ENCODE peak calls at places on chromosomes 1 and 21, in six cellular contexts. E is lung, R is adrenal gland, A is body of pancreas, V is foreskin fibroblast, U is HL-60. K is an unnamed sample.
A peak's percentile ranks its signal among the peaks of the same experiment; 100 is the strongest.

GRCh38 chr1:245771521-245772281 is 616.9 kb downstream of the KIF26B start:
- DNase-seq in E (no peak), R (peak; percentile 36), A (no peak), V (peak; percentile 95), U (no peak), K (no peak)

GRCh38 chr21:45855248-45855801 is 126.2 kb upstream of the COL6A1 start:
- DNase-seq in E (no peak), R (no peak), A (no peak), V (no peak), U (no peak), K (no peak)

GRCh38 chr1:23168462-23169218 is at the start of gene LUZP1:
- DNase-seq in E (peak; percentile 91), R (peak; percentile 89), A (peak; percentile 88), V (peak; percentile 94), U (peak; percentile 75), K (peak; percentile 97)

GRCh38 chr1:53145619-53145941 is 3.1 kb upstream of the SLC1A7 start:
- DNase-seq in E (no peak), R (no peak), A (no peak), V (no peak), U (no peak), K (no peak)

GRCh38 chr1:5758000-5758858 is 234.0 kb downstream of the NPHP4 start:
- DNase-seq in E (no peak), R (no peak), A (no peak), V (no peak), U (no peak), K (no peak)

GRCh38 chr1:214076004-214076320 is 88.2 kb downstream of the PROX1 start:
- DNase-seq in E (no peak), R (no peak), A (no peak), V (no peak), U (no peak), K (no peak)

GRCh38 chr1:4307468-4307845 is 347.0 kb upstream of the AJAP1 start:
- DNase-seq in E (no peak), R (no peak), A (no peak), V (no peak), U (no peak), K (no peak)

GRCh38 chr1:205456868-205457724 is 1.3 kb upstream of the BLACAT1 start:
- DNase-seq in E (no peak), R (no peak), A (no peak), V (no peak), U (no peak), K (no peak)

GRCh38 chr1:167489581-167490340 is 28.6 kb downstream of the CD247 start:
- DNase-seq in E (no peak), R (no peak), A (no peak), V (no peak), U (no peak), K (no peak)

GRCh38 chr1:24490101-24490781 is 12.4 kb upstream of the RCAN3 start:
- DNase-seq in E (no peak), R (no peak), A (no peak), V (no peak), U (no peak), K (no peak)

GRCh38 chr1:3349161-3349967 is 105.1 kb upstream of the ARHGEF16 start:
- DNase-seq in E (no peak), R (no peak), A (no peak), V (no peak), U (no peak), K (no peak)

GRCh38 chr21:46424621-46425020 is 34.1 kb upstream of the DIP2A start:
- DNase-seq in E (no peak), R (no peak), A (no peak), V (no peak), U (no peak), K (no peak)

GRCh38 chr21:44865561-44866280 is 7.8 kb downstream of the PTTG1IP start:
- DNase-seq in E (no peak), R (no peak), A (no peak), V (no peak), U (peak; percentile 82), K (no peak)

GRCh38 chr1:15110867-15111230 is 42.7 kb upstream of the TMEM51 start:
- DNase-seq in E (no peak), R (no peak), A (no peak), V (no peak), U (no peak), K (no peak)

GRCh38 chr1:175857756-175858155 is 114.4 kb upstream of the TNR start:
- DNase-seq in E (no peak), R (no peak), A (no peak), V (no peak), U (no peak), K (no peak)

GRCh38 chr1:56237491-56238064 is 341.8 kb downstream of the PLPP3 start:
- DNase-seq in E (no peak), R (no peak), A (no peak), V (no peak), U (no peak), K (no peak)

GRCh38 chr1:229268505-229268904 is 2.4 kb upstream of the RAB4A start:
- DNase-seq in E (no peak), R (no peak), A (no peak), V (no peak), U (no peak), K (no peak)

GRCh38 chr1:218658294-218658693 is 313.2 kb downstream of the TGFB2 start:
- DNase-seq in E (no peak), R (no peak), A (no peak), V (no peak), U (no peak), K (no peak)

GRCh38 chr1:169595764-169596711 is 9.8 kb upstream of the F5 start:
- DNase-seq in E (no peak), R (no peak), A (no peak), V (peak; percentile 44), U (no peak), K (peak; percentile 14)

GRCh38 chr21:36210779-36211659 is 54.4 kb downstream of the DOP1B start:
- DNase-seq in E (no peak), R (no peak), A (no peak), V (no peak), U (no peak), K (no peak)

GRCh38 chr1:41883507-41883906 is 35.2 kb downstream of the HIVEP3 start:
- DNase-seq in E (no peak), R (no peak), A (no peak), V (no peak), U (no peak), K (no peak)

GRCh38 chr1:217703326-217703725 is 72.2 kb downstream of the SPATA17 start:
- DNase-seq in E (no peak), R (no peak), A (no peak), V (no peak), U (no peak), K (no peak)

DNA sequence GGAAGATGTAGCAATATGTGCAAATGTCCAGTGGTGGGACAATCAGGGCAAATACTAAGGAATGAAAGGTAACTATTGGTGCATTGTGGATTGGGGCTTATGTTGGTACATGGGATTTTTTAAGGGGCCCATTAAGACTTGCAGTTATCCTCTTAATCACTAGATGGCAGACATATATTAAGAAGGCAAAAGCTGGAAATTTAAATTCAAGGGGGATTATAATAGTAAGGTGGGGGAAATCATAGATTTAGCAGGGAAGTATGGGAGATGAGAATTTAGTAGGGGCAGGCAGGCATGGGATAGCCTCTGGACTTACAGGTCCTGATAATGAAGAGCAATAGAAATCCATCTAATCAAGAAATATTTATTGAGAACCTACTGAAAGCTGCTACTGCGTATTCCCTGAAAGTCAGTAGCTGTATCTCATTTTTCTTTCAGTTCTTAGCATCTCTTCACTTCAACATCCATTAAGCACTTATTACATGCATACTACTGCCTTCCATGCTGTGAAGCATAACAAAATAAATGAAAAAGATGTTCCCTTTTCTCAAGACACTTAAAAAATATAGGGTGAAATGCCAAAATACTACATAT is 251.8 kb downstream of the CRB1 start:
- DNase-seq in E (no peak), R (no peak), A (no peak), V (peak; percentile 26), U (no peak), K (peak; percentile 4)
- TF ChIP-seq CTCF in E (no peak), R (peak; percentile 22), A (no peak), V (peak; percentile 53), U (peak; percentile 32), K (no peak)

DNA sequence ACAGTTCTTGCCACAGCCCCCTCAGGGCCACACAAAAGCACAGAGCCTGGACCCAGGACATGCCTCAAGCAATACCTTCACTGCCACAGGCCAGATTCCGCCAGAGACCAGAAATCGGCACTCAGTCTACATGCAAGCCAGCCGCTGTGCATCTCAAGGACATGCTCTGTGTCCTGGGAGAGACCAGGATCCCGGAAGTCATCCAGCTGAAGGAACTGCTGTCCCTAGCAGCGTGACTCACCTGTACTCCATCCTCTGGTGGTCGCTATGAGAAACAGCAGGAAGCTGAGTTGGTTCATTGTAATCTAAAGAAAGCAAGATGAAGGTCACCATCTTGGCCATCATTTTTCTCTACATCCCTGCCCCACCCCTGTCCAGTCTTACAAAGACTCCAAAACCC is 401 bp downstream of the ITLN1 start:
- DNase-seq in E (no peak), R (no peak), A (no peak), V (no peak), U (no peak), K (no peak)
- TF ChIP-seq CTCF in E (no peak), R (no peak), A (no peak), V (no peak), U (peak; percentile 27), K (peak; percentile 12)

DNA sequence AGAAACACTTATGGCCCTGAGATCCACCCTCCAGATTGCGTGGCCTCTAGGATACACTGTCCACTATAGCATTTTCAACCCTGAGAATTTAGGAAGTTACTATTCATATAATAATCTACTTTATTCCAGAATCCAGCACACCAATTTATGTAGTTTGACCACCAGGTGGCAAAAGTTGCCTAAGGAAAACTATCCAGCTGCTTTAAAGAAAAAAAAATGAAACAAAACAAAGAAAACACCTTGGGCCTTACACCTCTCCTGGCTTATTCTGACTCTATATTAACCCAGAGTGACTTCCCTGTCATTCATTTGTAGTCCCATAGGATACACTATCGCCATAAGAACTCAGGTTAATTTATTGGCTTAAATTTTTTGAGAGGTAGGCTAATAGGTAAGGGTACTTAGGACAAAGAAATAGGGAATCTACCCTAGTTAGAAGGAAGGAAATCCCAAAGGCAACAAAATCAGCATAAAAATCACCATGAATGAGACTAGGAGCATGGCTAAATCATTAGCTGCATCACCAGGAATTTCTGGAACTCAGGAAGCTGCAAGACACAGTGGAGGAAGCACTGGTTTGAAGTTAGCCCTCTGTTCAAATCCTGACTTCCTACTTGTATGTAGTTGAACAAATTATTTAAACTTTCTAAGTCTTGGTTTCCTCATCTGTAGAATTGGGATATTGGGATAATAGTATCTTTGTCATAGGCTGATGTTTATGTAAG is 107.5 kb downstream of the SPAG17 start:
- DNase-seq in E (no peak), R (peak; percentile 7), A (peak; percentile 26), V (peak; percentile 67), U (no peak), K (no peak)
- TF ChIP-seq CTCF in E (no peak), R (peak; percentile 24), A (peak; percentile 56), V (peak; percentile 47), U (no peak), K (no peak)

GRCh38 chr1:109282497-109282951 is 421 bp downstream of the PSRC1 start:
- DNase-seq in E (no peak), R (no peak), A (no peak), V (no peak), U (no peak), K (peak; percentile 24)

GRCh38 chr1:109283748-109284600 is 1.0 kb upstream of the PSRC1 start:
- DNase-seq in E (no peak), R (no peak), A (no peak), V (no peak), U (no peak), K (no peak)

GRCh38 chr1:109280768-109281356 is 2.1 kb downstream of the PSRC1 start:
- DNase-seq in E (no peak), R (no peak), A (no peak), V (no peak), U (no peak), K (no peak)

GRCh38 chr1:109281680-109282496 is 1.1 kb downstream of the PSRC1 start:
- DNase-seq in E (no peak), R (no peak), A (no peak), V (peak; percentile 54), U (no peak), K (no peak)

GRCh38 chr1:109282952-109283747 is at the start of gene PSRC1:
- DNase-seq in E (peak; percentile 96), R (peak; percentile 98), A (peak; percentile 97), V (peak; percentile 99), U (peak; percentile 92), K (peak; percentile 95)
- TF ChIP-seq CTCF in E (peak; percentile 43), R (peak; percentile 69), A (peak; percentile 17), V (peak; percentile 54), U (peak; percentile 11), K (peak; percentile 30)

K was measured in GM20000.